ENCODE peak calls at places on chromosomes 7 and 10, in seven cellular contexts. V is CD4-positive, alpha-beta T cell; X is GM12865; I is endothelial cell; J is GM23338; U is WTC11; T is GM13976. E is an unnamed sample.

GRCh38 chr10:72888151-72888638 is 5.3 kb upstream of the OIT3 start:
- DNase-seq in V (no peak), X (no peak), I (no peak), J (no peak), U (no peak), T (no peak), E (no peak)

GRCh38 chr7:129779602-129780256 is 168.2 kb downstream of the NRF1 start:
- DNase-seq in V (no peak), X (peak), I (no peak), J (peak), U (no peak), T (peak), E (peak)

GRCh38 chr10:13067431-13067830 is 32.5 kb upstream of the OPTN start:
- DNase-seq in V (no peak), X (no peak), I (no peak), J (no peak), U (no peak), T (no peak), E (no peak)

GRCh38 chr10:125159932-125160855 is at the start of gene CTBP2:
- DNase-seq in V (peak), X (no peak), I (peak), J (peak), U (no peak), T (peak), E (no peak)

GRCh38 chr10:122779924-122780323 is 65.7 kb downstream of the CUZD1 start:
- DNase-seq in V (no peak), X (no peak), I (no peak), J (no peak), U (no peak), T (no peak), E (no peak)

GRCh38 chr10:117457071-117457810 is 82.0 kb upstream of the PDZD8 start:
- DNase-seq in V (no peak), X (no peak), I (no peak), J (no peak), U (no peak), T (no peak), E (no peak)

GRCh38 chr7:41544241-41544640 is 158.6 kb downstream of the INHBA start:
- DNase-seq in V (no peak), X (no peak), I (no peak), J (no peak), U (no peak), T (no peak), E (no peak)

GRCh38 chr7:99375070-99375807 is 709 bp downstream of the ARPC1B start:
- DNase-seq in V (peak), X (peak), I (peak), J (peak), U (peak), T (peak), E (peak)

GRCh38 chr7:17668122-17668521 is 272.2 kb downstream of the SNX13 start:
- DNase-seq in V (no peak), X (no peak), I (no peak), J (no peak), U (no peak), T (peak), E (no peak)

GRCh38 chr10:34628174-34628802 is 186.8 kb downstream of the PARD3 start:
- DNase-seq in V (no peak), X (no peak), I (no peak), J (no peak), U (no peak), T (no peak), E (no peak)

GRCh38 chr10:68598978-68599753 is 39.0 kb downstream of the TET1 start:
- DNase-seq in V (no peak), X (no peak), I (peak), J (peak), U (peak), T (no peak), E (no peak)

GRCh38 chr10:35986756-35987467 is 344.8 kb upstream of the FZD8 start:
- DNase-seq in V (no peak), X (no peak), I (no peak), J (no peak), U (no peak), T (no peak), E (no peak)

GRCh38 chr7:155333346-155334234 is 35.9 kb downstream of the INSIG1 start:
- DNase-seq in V (no peak), X (no peak), I (no peak), J (no peak), U (no peak), T (no peak), E (no peak)

GRCh38 chr10:117980216-117980615 is 66.5 kb downstream of the RAB11FIP2 start:
- DNase-seq in V (no peak), X (no peak), I (no peak), J (no peak), U (no peak), T (no peak), E (no peak)

GRCh38 chr7:133539016-133539415 is 286.1 kb downstream of the EXOC4 start:
- DNase-seq in V (no peak), X (no peak), I (no peak), J (no peak), U (no peak), T (no peak), E (no peak)

GRCh38 chr10:77240042-77240619 is 397.5 kb downstream of the KCNMA1 start:
- DNase-seq in V (no peak), X (no peak), I (no peak), J (no peak), U (no peak), T (no peak), E (no peak)

GRCh38 chr10:92640110-92640509 is 47.2 kb downstream of the KIF11 start:
- DNase-seq in V (no peak), X (no peak), I (no peak), J (no peak), U (no peak), T (no peak), E (no peak)
- TF ChIP-seq CTCF in V (no peak), X (no peak), I (no peak), J (no peak), U (no peak), T (no peak), E (no peak)

GRCh38 chr7:57305192-57305748 is 144.7 kb upstream of the ZNF716 start:
- DNase-seq in V (no peak), X (no peak), I (no peak), J (peak), U (no peak), T (no peak), E (no peak)
- TF ChIP-seq CTCF in V (no peak), X (peak), I (peak), J (peak), U (peak), T (no peak), E (no peak)

DNA sequence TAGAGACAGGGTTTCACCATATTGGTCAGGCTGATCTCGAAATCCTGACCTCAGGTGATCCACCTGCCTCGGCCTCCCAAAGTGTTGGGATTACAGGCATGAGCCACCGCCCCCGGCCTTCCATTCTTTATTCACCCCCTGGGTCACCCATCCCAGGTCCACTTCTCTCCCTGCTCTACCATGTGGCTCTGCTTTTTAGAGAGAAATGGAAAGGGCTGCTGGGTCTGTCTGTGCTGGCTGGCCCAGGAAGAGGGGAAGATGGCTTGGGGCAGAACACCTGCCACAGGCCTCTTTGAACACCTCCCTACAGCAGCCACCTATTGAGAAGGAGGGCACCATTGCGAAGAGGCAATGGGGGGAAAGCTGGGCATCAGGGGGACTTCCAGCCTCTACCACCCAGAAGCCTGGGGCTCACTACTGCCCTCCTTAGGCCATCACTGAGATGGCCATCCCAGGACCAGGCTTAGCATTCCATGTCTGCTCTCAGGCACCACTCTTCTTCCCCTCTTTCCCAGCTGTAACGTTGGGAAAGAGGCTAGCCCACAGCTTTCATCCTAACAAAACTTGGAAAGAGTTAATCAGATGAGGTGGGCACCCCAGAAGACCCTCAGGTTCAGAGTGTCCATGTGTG is 256.3 kb downstream of the GRID1 start:
- DNase-seq in V (no peak), X (peak), I (peak), J (peak), U (peak), T (no peak), E (no peak)
- TF ChIP-seq CTCF in V (no peak), X (peak), I (peak), J (peak), U (peak), T (peak), E (peak)

GRCh38 chr7:10908600-10908999 is 65.1 kb upstream of the PHF14 start:
- DNase-seq in V (no peak), X (no peak), I (no peak), J (peak), U (peak), T (no peak), E (no peak)
- TF ChIP-seq CTCF in V (no peak), X (no peak), I (no peak), J (no peak), U (no peak), T (no peak), E (no peak)

GRCh38 chr7:134690016-134690415 is 43.4 kb downstream of the BPGM start:
- DNase-seq in V (no peak), X (peak), I (no peak), J (no peak), U (no peak), T (peak), E (peak)
- TF ChIP-seq CTCF in V (no peak), X (peak), I (no peak), J (peak), U (no peak), T (no peak), E (peak)

GRCh38 chr7:134553976-134554375 is 5.1 kb downstream of the AKR1B15 start:
- DNase-seq in V (no peak), X (peak), I (no peak), J (peak), U (peak), T (peak), E (no peak)

GRCh38 chr7:134549366-134549765 is 456 bp downstream of the AKR1B15 start:
- DNase-seq in V (no peak), X (no peak), I (no peak), J (no peak), U (no peak), T (no peak), E (no peak)

GRCh38 chr7:134554417-134554966 is 5.6 kb downstream of the AKR1B15 start:
- DNase-seq in V (no peak), X (peak), I (no peak), J (no peak), U (no peak), T (no peak), E (no peak)

GRCh38 chr7:134548877-134549276 is at the start of gene AKR1B15:
- DNase-seq in V (no peak), X (peak), I (no peak), J (no peak), U (no peak), T (peak), E (peak)

DNA sequence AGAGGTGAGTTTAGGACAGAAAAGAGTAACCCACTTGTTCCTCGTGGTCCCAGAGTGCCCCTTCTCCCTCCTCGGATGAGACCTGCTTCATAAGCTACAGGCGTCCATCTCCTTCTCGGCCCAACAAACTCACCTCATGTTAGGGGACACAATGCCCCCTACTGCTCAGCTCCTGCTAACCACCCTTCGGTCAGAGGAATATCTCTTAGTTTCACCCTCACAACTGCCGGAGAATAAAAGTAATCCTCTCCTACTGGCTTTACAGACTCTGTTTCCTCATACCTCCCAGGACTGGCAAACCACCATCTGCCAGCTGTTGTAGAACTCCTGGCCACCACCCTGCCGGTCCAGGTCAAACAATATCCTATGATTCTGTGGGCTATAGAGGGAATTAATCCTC is 3.2 kb downstream of the AKR1B15 start:
- DNase-seq in V (no peak), X (no peak), I (peak), J (peak), U (peak), T (no peak), E (no peak)
- TF ChIP-seq CTCF in V (no peak), X (no peak), I (no peak), J (peak), U (no peak), T (no peak), E (no peak)